ENCODE peak calls at places on chromosomes 5 and 9, in seven cellular contexts. One of them, this sample, is unnamed.

GRCh38 chr5:52668544-52669185 is 119.1 kb upstream of the ITGA1 start:
- DNase-seq in stimulated activated CD4-positive, alpha-beta T cell treated with anti-CD3 and anti-CD28 coated beads, Interleukin-12 subunit alpha, Interleukin-12 subunit beta, amount 100 ng/mL, for 4 hours: no peak
- DNase-seq in ovary: no peak
- DNase-seq in smooth muscle cell of the brain vasculature: no peak
- DNase-seq in left cardiac atrium: no peak
- DNase-seq in aorta: peak
- DNase-seq in GM04504: no peak
- DNase-seq in this sample: no peak

GRCh38 chr9:94175669-94176068 is 83.4 kb upstream of the ZNF169 start:
- DNase-seq in stimulated activated CD4-positive, alpha-beta T cell treated with anti-CD3 and anti-CD28 coated beads, Interleukin-12 subunit alpha, Interleukin-12 subunit beta, amount 100 ng/mL, for 4 hours: no peak
- DNase-seq in ovary: no peak
- DNase-seq in smooth muscle cell of the brain vasculature: no peak
- DNase-seq in left cardiac atrium: no peak
- DNase-seq in aorta: no peak
- DNase-seq in GM04504: no peak
- DNase-seq in this sample: no peak

GRCh38 chr5:106292654-106293053 is 1378.1 kb downstream of the EFNA5 start:
- DNase-seq in stimulated activated CD4-positive, alpha-beta T cell treated with anti-CD3 and anti-CD28 coated beads, Interleukin-12 subunit alpha, Interleukin-12 subunit beta, amount 100 ng/mL, for 4 hours: no peak
- DNase-seq in ovary: no peak
- DNase-seq in smooth muscle cell of the brain vasculature: no peak
- DNase-seq in left cardiac atrium: no peak
- DNase-seq in aorta: no peak
- DNase-seq in GM04504: no peak
- DNase-seq in this sample: peak

GRCh38 chr5:55344392-55344992 is 36.7 kb downstream of the MTREX start:
- DNase-seq in stimulated activated CD4-positive, alpha-beta T cell treated with anti-CD3 and anti-CD28 coated beads, Interleukin-12 subunit alpha, Interleukin-12 subunit beta, amount 100 ng/mL, for 4 hours: peak
- DNase-seq in ovary: peak
- DNase-seq in smooth muscle cell of the brain vasculature: peak
- DNase-seq in left cardiac atrium: peak
- DNase-seq in aorta: no peak
- DNase-seq in GM04504: peak
- DNase-seq in this sample: peak

GRCh38 chr5:168270446-168270845 is 21.0 kb upstream of the WWC1 start:
- DNase-seq in stimulated activated CD4-positive, alpha-beta T cell treated with anti-CD3 and anti-CD28 coated beads, Interleukin-12 subunit alpha, Interleukin-12 subunit beta, amount 100 ng/mL, for 4 hours: no peak
- DNase-seq in ovary: no peak
- DNase-seq in smooth muscle cell of the brain vasculature: no peak
- DNase-seq in left cardiac atrium: no peak
- DNase-seq in aorta: no peak
- DNase-seq in GM04504: no peak
- DNase-seq in this sample: peak

GRCh38 chr5:14628346-14628745 is 36.2 kb upstream of the OTULIN start:
- DNase-seq in stimulated activated CD4-positive, alpha-beta T cell treated with anti-CD3 and anti-CD28 coated beads, Interleukin-12 subunit alpha, Interleukin-12 subunit beta, amount 100 ng/mL, for 4 hours: peak
- DNase-seq in ovary: peak
- DNase-seq in smooth muscle cell of the brain vasculature: peak
- DNase-seq in left cardiac atrium: peak
- DNase-seq in aorta: peak
- DNase-seq in GM04504: peak
- DNase-seq in this sample: peak

GRCh38 chr5:165573445-165573844 is 2068.0 kb downstream of the MAT2B start:
- DNase-seq in stimulated activated CD4-positive, alpha-beta T cell treated with anti-CD3 and anti-CD28 coated beads, Interleukin-12 subunit alpha, Interleukin-12 subunit beta, amount 100 ng/mL, for 4 hours: no peak
- DNase-seq in ovary: no peak
- DNase-seq in smooth muscle cell of the brain vasculature: no peak
- DNase-seq in left cardiac atrium: no peak
- DNase-seq in aorta: no peak
- DNase-seq in GM04504: no peak
- DNase-seq in this sample: no peak

GRCh38 chr9:114662081-114662989 is 4.7 kb upstream of the TEX53 start:
- DNase-seq in stimulated activated CD4-positive, alpha-beta T cell treated with anti-CD3 and anti-CD28 coated beads, Interleukin-12 subunit alpha, Interleukin-12 subunit beta, amount 100 ng/mL, for 4 hours: peak
- DNase-seq in ovary: no peak
- DNase-seq in smooth muscle cell of the brain vasculature: no peak
- DNase-seq in left cardiac atrium: peak
- DNase-seq in aorta: no peak
- DNase-seq in GM04504: no peak
- DNase-seq in this sample: no peak

GRCh38 chr5:81213070-81213469 is 20.1 kb upstream of the CKMT2 start:
- DNase-seq in stimulated activated CD4-positive, alpha-beta T cell treated with anti-CD3 and anti-CD28 coated beads, Interleukin-12 subunit alpha, Interleukin-12 subunit beta, amount 100 ng/mL, for 4 hours: no peak
- DNase-seq in ovary: no peak
- DNase-seq in smooth muscle cell of the brain vasculature: no peak
- DNase-seq in left cardiac atrium: no peak
- DNase-seq in aorta: no peak
- DNase-seq in GM04504: no peak
- DNase-seq in this sample: no peak

GRCh38 chr5:130063603-130064002 is 159.3 kb downstream of the CHSY3 start:
- DNase-seq in stimulated activated CD4-positive, alpha-beta T cell treated with anti-CD3 and anti-CD28 coated beads, Interleukin-12 subunit alpha, Interleukin-12 subunit beta, amount 100 ng/mL, for 4 hours: no peak
- DNase-seq in ovary: no peak
- DNase-seq in smooth muscle cell of the brain vasculature: no peak
- DNase-seq in left cardiac atrium: no peak
- DNase-seq in aorta: no peak
- DNase-seq in GM04504: no peak
- DNase-seq in this sample: no peak

GRCh38 chr9:110801426-110801825 is 132.8 kb downstream of the MUSK start:
- DNase-seq in stimulated activated CD4-positive, alpha-beta T cell treated with anti-CD3 and anti-CD28 coated beads, Interleukin-12 subunit alpha, Interleukin-12 subunit beta, amount 100 ng/mL, for 4 hours: no peak
- DNase-seq in ovary: no peak
- DNase-seq in smooth muscle cell of the brain vasculature: no peak
- DNase-seq in left cardiac atrium: no peak
- DNase-seq in aorta: no peak
- DNase-seq in GM04504: no peak
- DNase-seq in this sample: no peak

GRCh38 chr5:136722581-136722980 is 357.2 kb upstream of the TRPC7 start:
- DNase-seq in stimulated activated CD4-positive, alpha-beta T cell treated with anti-CD3 and anti-CD28 coated beads, Interleukin-12 subunit alpha, Interleukin-12 subunit beta, amount 100 ng/mL, for 4 hours: no peak
- DNase-seq in ovary: no peak
- DNase-seq in smooth muscle cell of the brain vasculature: no peak
- DNase-seq in left cardiac atrium: no peak
- DNase-seq in aorta: no peak
- DNase-seq in GM04504: no peak
- DNase-seq in this sample: no peak

GRCh38 chr5:99379187-99379586 is 450.4 kb upstream of the CHD1 start:
- DNase-seq in stimulated activated CD4-positive, alpha-beta T cell treated with anti-CD3 and anti-CD28 coated beads, Interleukin-12 subunit alpha, Interleukin-12 subunit beta, amount 100 ng/mL, for 4 hours: no peak
- DNase-seq in ovary: no peak
- DNase-seq in smooth muscle cell of the brain vasculature: no peak
- DNase-seq in left cardiac atrium: no peak
- DNase-seq in aorta: no peak
- DNase-seq in GM04504: no peak
- DNase-seq in this sample: no peak

GRCh38 chr9:137136261-137136925 is 2.6 kb upstream of the GRIN1 start:
- DNase-seq in stimulated activated CD4-positive, alpha-beta T cell treated with anti-CD3 and anti-CD28 coated beads, Interleukin-12 subunit alpha, Interleukin-12 subunit beta, amount 100 ng/mL, for 4 hours: no peak
- DNase-seq in ovary: no peak
- DNase-seq in smooth muscle cell of the brain vasculature: no peak
- DNase-seq in left cardiac atrium: no peak
- DNase-seq in aorta: no peak
- DNase-seq in GM04504: no peak
- DNase-seq in this sample: no peak

GRCh38 chr5:55604611-55605067 is 69.9 kb upstream of the PLPP1 start:
- DNase-seq in stimulated activated CD4-positive, alpha-beta T cell treated with anti-CD3 and anti-CD28 coated beads, Interleukin-12 subunit alpha, Interleukin-12 subunit beta, amount 100 ng/mL, for 4 hours: no peak
- DNase-seq in ovary: no peak
- DNase-seq in smooth muscle cell of the brain vasculature: no peak
- DNase-seq in left cardiac atrium: no peak
- DNase-seq in aorta: no peak
- DNase-seq in GM04504: no peak
- DNase-seq in this sample: peak

GRCh38 chr9:135447126-135447525 is 32.5 kb upstream of the PPP1R26 start:
- DNase-seq in stimulated activated CD4-positive, alpha-beta T cell treated with anti-CD3 and anti-CD28 coated beads, Interleukin-12 subunit alpha, Interleukin-12 subunit beta, amount 100 ng/mL, for 4 hours: no peak
- DNase-seq in ovary: no peak
- DNase-seq in smooth muscle cell of the brain vasculature: no peak
- DNase-seq in left cardiac atrium: no peak
- DNase-seq in aorta: peak
- DNase-seq in GM04504: no peak
- DNase-seq in this sample: no peak

GRCh38 chr5:36414869-36415282 is 113.2 kb upstream of the RANBP3L start:
- DNase-seq in stimulated activated CD4-positive, alpha-beta T cell treated with anti-CD3 and anti-CD28 coated beads, Interleukin-12 subunit alpha, Interleukin-12 subunit beta, amount 100 ng/mL, for 4 hours: no peak
- DNase-seq in ovary: no peak
- DNase-seq in smooth muscle cell of the brain vasculature: peak
- DNase-seq in left cardiac atrium: no peak
- DNase-seq in aorta: no peak
- DNase-seq in GM04504: no peak
- DNase-seq in this sample: peak

GRCh38 chr5:92364986-92365550 is 982.0 kb upstream of the ARRDC3 start:
- DNase-seq in stimulated activated CD4-positive, alpha-beta T cell treated with anti-CD3 and anti-CD28 coated beads, Interleukin-12 subunit alpha, Interleukin-12 subunit beta, amount 100 ng/mL, for 4 hours: no peak
- DNase-seq in ovary: peak
- DNase-seq in smooth muscle cell of the brain vasculature: no peak
- DNase-seq in left cardiac atrium: peak
- DNase-seq in aorta: no peak
- DNase-seq in GM04504: peak
- DNase-seq in this sample: no peak

GRCh38 chr9:123338710-123339665 is 17.0 kb upstream of the CRB2 start:
- DNase-seq in stimulated activated CD4-positive, alpha-beta T cell treated with anti-CD3 and anti-CD28 coated beads, Interleukin-12 subunit alpha, Interleukin-12 subunit beta, amount 100 ng/mL, for 4 hours: peak
- DNase-seq in ovary: no peak
- DNase-seq in smooth muscle cell of the brain vasculature: no peak
- DNase-seq in left cardiac atrium: peak
- DNase-seq in aorta: no peak
- DNase-seq in GM04504: no peak
- DNase-seq in this sample: no peak

GRCh38 chr9:84371737-84372136 is 31.2 kb upstream of the SLC28A3 start:
- DNase-seq in stimulated activated CD4-positive, alpha-beta T cell treated with anti-CD3 and anti-CD28 coated beads, Interleukin-12 subunit alpha, Interleukin-12 subunit beta, amount 100 ng/mL, for 4 hours: no peak
- DNase-seq in ovary: no peak
- DNase-seq in smooth muscle cell of the brain vasculature: no peak
- DNase-seq in left cardiac atrium: no peak
- DNase-seq in aorta: no peak
- DNase-seq in GM04504: peak
- DNase-seq in this sample: peak

GRCh38 chr9:122158202-122158601 is 1.4 kb downstream of the NDUFA8 start:
- DNase-seq in stimulated activated CD4-positive, alpha-beta T cell treated with anti-CD3 and anti-CD28 coated beads, Interleukin-12 subunit alpha, Interleukin-12 subunit beta, amount 100 ng/mL, for 4 hours: peak
- DNase-seq in ovary: no peak
- DNase-seq in smooth muscle cell of the brain vasculature: no peak
- DNase-seq in left cardiac atrium: no peak
- DNase-seq in aorta: no peak
- DNase-seq in GM04504: no peak
- DNase-seq in this sample: peak

GRCh38 chr9:120715331-120715924 is 1.2 kb upstream of the MEGF9 start:
- DNase-seq in stimulated activated CD4-positive, alpha-beta T cell treated with anti-CD3 and anti-CD28 coated beads, Interleukin-12 subunit alpha, Interleukin-12 subunit beta, amount 100 ng/mL, for 4 hours: no peak
- DNase-seq in ovary: peak
- DNase-seq in smooth muscle cell of the brain vasculature: no peak
- DNase-seq in left cardiac atrium: peak
- DNase-seq in aorta: peak
- DNase-seq in GM04504: no peak
- DNase-seq in this sample: no peak

GRCh38 chr9:10875752-10876151 is 262.9 kb upstream of the PTPRD start:
- DNase-seq in stimulated activated CD4-positive, alpha-beta T cell treated with anti-CD3 and anti-CD28 coated beads, Interleukin-12 subunit alpha, Interleukin-12 subunit beta, amount 100 ng/mL, for 4 hours: no peak
- DNase-seq in ovary: no peak
- DNase-seq in smooth muscle cell of the brain vasculature: no peak
- DNase-seq in left cardiac atrium: no peak
- DNase-seq in aorta: no peak
- DNase-seq in GM04504: no peak
- DNase-seq in this sample: peak

GRCh38 chr5:181188700-181189362 is 16.2 kb downstream of the TRIM7 start:
- DNase-seq in stimulated activated CD4-positive, alpha-beta T cell treated with anti-CD3 and anti-CD28 coated beads, Interleukin-12 subunit alpha, Interleukin-12 subunit beta, amount 100 ng/mL, for 4 hours: peak
- DNase-seq in ovary: peak
- DNase-seq in smooth muscle cell of the brain vasculature: no peak
- DNase-seq in left cardiac atrium: peak
- DNase-seq in aorta: peak
- DNase-seq in GM04504: no peak
- DNase-seq in this sample: no peak

GRCh38 chr5:177452688-177453638 is 6.3 kb downstream of the PRR7 start:
- DNase-seq in stimulated activated CD4-positive, alpha-beta T cell treated with anti-CD3 and anti-CD28 coated beads, Interleukin-12 subunit alpha, Interleukin-12 subunit beta, amount 100 ng/mL, for 4 hours: no peak
- DNase-seq in ovary: no peak
- DNase-seq in smooth muscle cell of the brain vasculature: no peak
- DNase-seq in left cardiac atrium: no peak
- DNase-seq in aorta: no peak
- DNase-seq in GM04504: no peak
- DNase-seq in this sample: no peak

GRCh38 chr5:91283326-91283725 is 99.8 kb downstream of the ARRDC3 start:
- DNase-seq in stimulated activated CD4-positive, alpha-beta T cell treated with anti-CD3 and anti-CD28 coated beads, Interleukin-12 subunit alpha, Interleukin-12 subunit beta, amount 100 ng/mL, for 4 hours: no peak
- DNase-seq in ovary: no peak
- DNase-seq in smooth muscle cell of the brain vasculature: no peak
- DNase-seq in left cardiac atrium: no peak
- DNase-seq in aorta: no peak
- DNase-seq in GM04504: no peak
- DNase-seq in this sample: peak

GRCh38 chr9:106716820-106717219 is 146.1 kb upstream of the ZNF462 start:
- DNase-seq in stimulated activated CD4-positive, alpha-beta T cell treated with anti-CD3 and anti-CD28 coated beads, Interleukin-12 subunit alpha, Interleukin-12 subunit beta, amount 100 ng/mL, for 4 hours: no peak
- DNase-seq in ovary: no peak
- DNase-seq in smooth muscle cell of the brain vasculature: no peak
- DNase-seq in left cardiac atrium: no peak
- DNase-seq in aorta: no peak
- DNase-seq in GM04504: no peak
- DNase-seq in this sample: no peak

GRCh38 chr9:75102177-75102790 is 14.0 kb downstream of the OSTF1 start:
- DNase-seq in stimulated activated CD4-positive, alpha-beta T cell treated with anti-CD3 and anti-CD28 coated beads, Interleukin-12 subunit alpha, Interleukin-12 subunit beta, amount 100 ng/mL, for 4 hours: no peak
- DNase-seq in ovary: no peak
- DNase-seq in smooth muscle cell of the brain vasculature: no peak
- DNase-seq in left cardiac atrium: no peak
- DNase-seq in aorta: no peak
- DNase-seq in GM04504: no peak
- DNase-seq in this sample: no peak

GRCh38 chr9:37902804-37903580 is 935 bp downstream of the SLC25A51 start:
- DNase-seq in stimulated activated CD4-positive, alpha-beta T cell treated with anti-CD3 and anti-CD28 coated beads, Interleukin-12 subunit alpha, Interleukin-12 subunit beta, amount 100 ng/mL, for 4 hours: no peak
- DNase-seq in ovary: no peak
- DNase-seq in smooth muscle cell of the brain vasculature: no peak
- DNase-seq in left cardiac atrium: no peak
- DNase-seq in aorta: no peak
- DNase-seq in GM04504: no peak
- DNase-seq in this sample: no peak

GRCh38 chr9:6889868-6890267 is 132.1 kb downstream of the KDM4C start:
- DNase-seq in stimulated activated CD4-positive, alpha-beta T cell treated with anti-CD3 and anti-CD28 coated beads, Interleukin-12 subunit alpha, Interleukin-12 subunit beta, amount 100 ng/mL, for 4 hours: no peak
- DNase-seq in ovary: no peak
- DNase-seq in smooth muscle cell of the brain vasculature: no peak
- DNase-seq in left cardiac atrium: no peak
- DNase-seq in aorta: no peak
- DNase-seq in GM04504: no peak
- DNase-seq in this sample: no peak

GRCh38 chr9:113345693-113346092 is 3.6 kb upstream of the BSPRY start:
- DNase-seq in stimulated activated CD4-positive, alpha-beta T cell treated with anti-CD3 and anti-CD28 coated beads, Interleukin-12 subunit alpha, Interleukin-12 subunit beta, amount 100 ng/mL, for 4 hours: no peak
- DNase-seq in ovary: no peak
- DNase-seq in smooth muscle cell of the brain vasculature: no peak
- DNase-seq in left cardiac atrium: no peak
- DNase-seq in aorta: no peak
- DNase-seq in GM04504: no peak
- DNase-seq in this sample: no peak

GRCh38 chr9:137478613-137479314 is 19.6 kb upstream of the NSMF start:
- DNase-seq in stimulated activated CD4-positive, alpha-beta T cell treated with anti-CD3 and anti-CD28 coated beads, Interleukin-12 subunit alpha, Interleukin-12 subunit beta, amount 100 ng/mL, for 4 hours: no peak
- DNase-seq in ovary: no peak
- DNase-seq in smooth muscle cell of the brain vasculature: no peak
- DNase-seq in left cardiac atrium: no peak
- DNase-seq in aorta: peak
- DNase-seq in GM04504: peak
- DNase-seq in this sample: no peak

GRCh38 chr9:79559501-79560181 is 12.1 kb upstream of the TLE4 start:
- DNase-seq in stimulated activated CD4-positive, alpha-beta T cell treated with anti-CD3 and anti-CD28 coated beads, Interleukin-12 subunit alpha, Interleukin-12 subunit beta, amount 100 ng/mL, for 4 hours: no peak
- DNase-seq in ovary: no peak
- DNase-seq in smooth muscle cell of the brain vasculature: no peak
- DNase-seq in left cardiac atrium: no peak
- DNase-seq in aorta: no peak
- DNase-seq in GM04504: no peak
- DNase-seq in this sample: no peak

GRCh38 chr9:134483361-134484184 is 157.3 kb downstream of the RXRA start:
- DNase-seq in stimulated activated CD4-positive, alpha-beta T cell treated with anti-CD3 and anti-CD28 coated beads, Interleukin-12 subunit alpha, Interleukin-12 subunit beta, amount 100 ng/mL, for 4 hours: no peak
- DNase-seq in ovary: peak
- DNase-seq in smooth muscle cell of the brain vasculature: no peak
- DNase-seq in left cardiac atrium: peak
- DNase-seq in aorta: peak
- DNase-seq in GM04504: no peak
- DNase-seq in this sample: no peak

GRCh38 chr5:172123269-172123692 is 64.7 kb downstream of the STK10 start:
- DNase-seq in stimulated activated CD4-positive, alpha-beta T cell treated with anti-CD3 and anti-CD28 coated beads, Interleukin-12 subunit alpha, Interleukin-12 subunit beta, amount 100 ng/mL, for 4 hours: no peak
- DNase-seq in ovary: peak
- DNase-seq in smooth muscle cell of the brain vasculature: peak
- DNase-seq in left cardiac atrium: peak
- DNase-seq in aorta: no peak
- DNase-seq in GM04504: peak
- DNase-seq in this sample: no peak

GRCh38 chr5:37553720-37554402 is 174.7 kb downstream of the WDR70 start:
- DNase-seq in stimulated activated CD4-positive, alpha-beta T cell treated with anti-CD3 and anti-CD28 coated beads, Interleukin-12 subunit alpha, Interleukin-12 subunit beta, amount 100 ng/mL, for 4 hours: no peak
- DNase-seq in ovary: no peak
- DNase-seq in smooth muscle cell of the brain vasculature: no peak
- DNase-seq in left cardiac atrium: no peak
- DNase-seq in aorta: no peak
- DNase-seq in GM04504: peak
- DNase-seq in this sample: no peak

This sample was measured in foreskin keratinocyte.